ENCODE peak calls at places on chromosomes 4 and X, in five cellular contexts. Q, N, P, X and E are unnamed samples.

GRCh38 chr4:15914291-15914690 is 24.2 kb downstream of the FGFBP1 start:
- DNase-seq in X (no peak), N (no peak), Q (no peak), P (no peak), E (no peak)

GRCh38 chr4:121977251-121978168 is 25.6 kb upstream of the TRPC3 start:
- DNase-seq in N (no peak), P (no peak), Q (no peak), X (no peak), E (no peak)

GRCh38 chrX:148854351-148854750 is 353.9 kb downstream of the AFF2 start:
- DNase-seq in X (no peak), N (no peak), P (no peak), Q (no peak), E (no peak)

GRCh38 chr4:81896936-81897335 is 425.2 kb upstream of the RASGEF1B start:
- DNase-seq in Q (no peak), X (no peak), P (no peak), N (no peak), E (no peak)

GRCh38 chrX:6826856-6827255 is 291.9 kb upstream of the VCX3A start:
- DNase-seq in X (no peak), N (no peak), Q (no peak), P (no peak), E (no peak)

GRCh38 chr4:80096175-80096850 is 23.3 kb upstream of the ANTXR2 start:
- DNase-seq in X (no peak), N (no peak), P (no peak), Q (no peak), E (no peak)

GRCh38 chr4:19947349-19947748 is 304.4 kb upstream of the SLIT2 start:
- DNase-seq in N (no peak), P (no peak), X (peak; percentile 90), Q (no peak), E (no peak)

GRCh38 chr4:105859233-105859632 is 36.0 kb upstream of the NPNT start:
- DNase-seq in N (no peak), Q (peak; percentile 59), P (no peak), X (peak; percentile 80), E (no peak)

GRCh38 chrX:13165266-13165665 is 120.8 kb upstream of the FAM9C start:
- DNase-seq in N (no peak), Q (no peak), X (no peak), P (no peak), E (no peak)

GRCh38 chr4:139575072-139575471 is 19.1 kb upstream of the SETD7 start:
- DNase-seq in P (no peak), N (no peak), X (no peak), Q (no peak), E (no peak)

GRCh38 chrX:47311857-47312774 is 58.3 kb upstream of the ZNF157 start:
- DNase-seq in Q (peak; percentile 31), P (peak; percentile 30), X (peak; percentile 79), N (no peak), E (peak; percentile 71)

DNA sequence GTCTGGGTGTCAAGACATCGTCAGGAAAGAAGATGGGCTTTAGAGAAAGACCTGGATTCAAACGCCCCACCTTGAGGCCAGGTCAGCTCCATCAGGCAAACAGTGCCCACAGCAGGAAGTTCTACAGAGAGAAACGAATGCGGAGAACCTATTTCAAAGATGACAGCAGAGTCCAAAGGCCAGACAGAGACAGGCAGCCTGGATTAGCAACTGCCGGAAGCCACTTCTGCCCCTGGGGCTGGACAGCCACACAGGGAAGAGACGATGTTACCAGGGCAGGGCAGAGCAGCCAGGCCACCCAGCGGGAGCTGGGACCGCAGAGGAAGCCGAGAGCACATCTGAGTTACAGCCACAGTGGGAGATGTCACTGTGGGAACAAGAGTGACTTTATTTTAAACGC is 1.2 kb downstream of the C4orf50 start:
- DNase-seq in Q (no peak), X (no peak), N (no peak), P (no peak), E (no peak)
- H3K27ac ChIP-seq in Q (no peak overlapping the region), X (no peak overlapping the region), N (no peak overlapping the region), P (no peak overlapping the region), E (no peak overlapping the region)

GRCh38 chrX:57681341-57681740 is 1.3 kb upstream of the NLRP2B start:
- DNase-seq in N (no peak), Q (no peak), X (no peak), P (no peak), E (no peak)

GRCh38 chrX:57677132-57677858 is 2.8 kb downstream of the NLRP2B start:
- DNase-seq in X (no peak), N (no peak), Q (no peak), P (no peak), E (no peak)

GRCh38 chrX:57680160-57680559 is at the start of gene NLRP2B:
- DNase-seq in P (no peak), N (no peak), X (no peak), Q (no peak), E (no peak)

GRCh38 chrX:57674861-57675260 is 5.2 kb downstream of the NLRP2B start:
- DNase-seq in X (no peak), Q (no peak), P (no peak), N (no peak), E (no peak)

DNA sequence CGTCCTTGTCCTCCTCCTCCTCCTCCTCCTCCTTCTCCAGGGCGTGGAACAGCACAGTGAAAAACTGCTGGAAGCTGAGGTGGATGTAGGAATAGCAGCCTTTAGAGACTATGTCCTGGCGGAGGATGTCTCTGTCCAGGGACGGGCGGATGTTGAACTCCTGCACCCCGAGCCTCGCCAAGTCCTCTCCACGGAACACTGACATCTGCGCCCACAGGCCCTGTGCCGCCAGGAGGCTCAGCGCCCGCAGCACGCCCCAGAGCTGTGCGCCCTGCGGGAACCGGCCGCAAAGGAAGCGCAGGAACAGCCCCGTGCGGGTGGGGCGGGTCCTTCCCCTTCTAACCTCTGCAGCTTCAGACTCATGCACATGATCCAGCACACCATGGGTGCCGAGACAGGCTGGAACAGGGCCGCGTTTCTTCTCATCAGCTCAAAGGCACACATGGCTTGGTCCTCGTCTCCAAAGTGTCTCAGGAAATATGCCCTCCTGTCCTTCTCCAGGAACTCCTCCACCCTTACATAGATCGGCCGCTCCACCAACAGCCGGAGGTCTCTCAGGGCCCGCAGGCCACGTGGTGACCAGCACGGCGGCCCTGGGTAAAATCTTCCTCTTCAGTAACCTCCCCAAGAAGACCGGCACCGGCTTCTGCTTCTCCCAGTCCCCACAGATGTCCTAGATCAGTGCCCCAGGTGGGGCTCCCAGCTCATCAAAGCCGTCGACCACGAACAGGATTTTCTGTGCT is 1.2 kb downstream of the NLRP2B start:
- DNase-seq in N (no peak), X (no peak), P (no peak), Q (no peak), E (no peak)
- H3K9me3 ChIP-seq in N (peaks cover 12% of the 10 kb centered on the region), X (no peaks in the 10 kb centered on the region), P (peaks cover 12% of the 10 kb centered on the region), Q (no peaks in the 10 kb centered on the region), E (no peaks in the 10 kb centered on the region)

GRCh38 chr4:85759392-85759791 is 284.4 kb downstream of the ARHGAP24 start:
- DNase-seq in P (no peak), Q (no peak), X (no peak), N (no peak), E (no peak)
- H3K4me1 ChIP-seq in P (peaks cover 19% of the 10 kb centered on the region), Q (peaks cover 44% of the 10 kb centered on the region), X (peaks cover 50% of the 10 kb centered on the region), N (peaks cover 31% of the 10 kb centered on the region), E (peaks cover 5% of the 10 kb centered on the region)

GRCh38 chr4:62901101-62901500 is 1508.1 kb downstream of the TECRL start:
- DNase-seq in P (no peak), X (no peak), N (no peak), Q (no peak), E (no peak)

GRCh38 chr4:62899607-62900364 is 1509.5 kb downstream of the TECRL start:
- DNase-seq in N (no peak), P (no peak), Q (no peak), X (no peak), E (no peak)

GRCh38 chr4:62898115-62898514 is 1511.1 kb downstream of the TECRL start:
- DNase-seq in X (no peak), P (no peak), Q (no peak), N (no peak), E (peak; percentile 16)

DNA sequence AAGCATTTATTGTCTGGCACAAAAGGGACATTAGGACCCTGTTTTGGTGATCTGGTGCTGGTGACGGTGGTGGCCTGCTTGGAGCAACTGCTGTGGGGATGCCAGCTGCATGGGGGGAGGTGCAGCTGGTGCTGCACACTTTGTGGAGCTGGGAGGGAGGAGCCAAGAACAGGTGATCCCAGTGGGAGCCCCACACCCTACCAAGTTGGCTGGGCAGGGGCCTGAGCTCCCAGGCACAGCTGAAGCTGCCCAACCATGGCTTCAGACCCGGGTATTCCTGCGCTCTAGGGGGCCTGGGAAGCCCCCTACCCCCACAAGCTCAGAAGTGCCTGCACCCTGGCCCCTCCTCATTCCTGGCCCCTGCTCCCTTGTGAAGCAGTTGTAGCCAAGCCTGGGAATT is 1512.5 kb downstream of the TECRL start:
- DNase-seq in X (no peak), N (no peak), Q (no peak), P (no peak), E (no peak)
- H3K27ac ChIP-seq in X (no peak overlapping the region), N (no peak overlapping the region), Q (no peak overlapping the region), P (no peak overlapping the region), E (no peak overlapping the region)

GRCh38 chr4:92255920-92256244 is 47.9 kb upstream of the GRID2 start:
- DNase-seq in X (no peak), N (no peak), P (no peak), Q (no peak), E (no peak)

GRCh38 chr4:92252846-92253245 is 50.9 kb upstream of the GRID2 start:
- DNase-seq in N (no peak), P (no peak), X (no peak), Q (no peak), E (no peak)

GRCh38 chr4:92253986-92254671 is 49.6 kb upstream of the GRID2 start:
- DNase-seq in N (no peak), X (no peak), P (no peak), Q (no peak), E (no peak)

GRCh38 chr4:92253550-92253949 is 50.2 kb upstream of the GRID2 start:
- DNase-seq in Q (no peak), P (no peak), N (no peak), X (no peak), E (no peak)

DNA sequence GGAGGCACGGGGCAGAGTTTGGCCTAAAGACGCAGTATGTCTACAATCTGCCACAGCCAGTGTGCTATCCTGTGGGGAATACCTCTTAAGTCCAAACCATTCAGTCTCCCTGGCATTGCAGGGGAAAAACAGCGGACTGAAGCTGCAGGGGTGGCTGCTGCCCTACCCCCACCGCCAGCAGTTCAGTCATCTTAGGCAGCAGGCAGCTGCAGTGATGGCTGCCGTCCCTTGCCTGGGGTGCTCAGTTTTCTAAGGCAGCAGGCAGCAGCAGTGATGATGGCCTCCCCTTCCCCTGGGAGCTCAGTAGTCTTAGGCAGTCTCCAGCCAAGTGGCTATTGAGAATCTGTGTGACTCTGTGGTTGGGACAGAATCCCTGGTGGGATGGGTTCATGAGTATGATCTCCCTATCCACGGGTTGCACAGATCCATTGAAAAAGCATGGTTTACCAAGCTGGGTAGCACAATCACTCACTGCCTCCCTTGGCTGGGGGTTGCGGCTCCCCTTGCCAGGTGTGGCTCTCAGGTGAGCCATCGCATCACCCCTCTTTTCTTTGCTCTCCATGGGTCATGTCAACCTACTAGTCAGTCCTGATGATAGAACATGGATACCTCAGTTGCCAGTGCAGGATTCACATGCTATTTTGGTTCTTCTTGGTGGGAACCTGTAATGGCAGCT is 48.9 kb upstream of the GRID2 start:
- DNase-seq in Q (no peak), P (no peak), N (no peak), X (no peak), E (no peak)
- H3K9me3 ChIP-seq in Q (no peaks in the 10 kb centered on the region), P (peaks cover 40% of the 10 kb centered on the region), N (peaks cover 51% of the 10 kb centered on the region), X (no peaks in the 10 kb centered on the region), E (no peaks in the 10 kb centered on the region)